ENCODE peak calls at places on chromosomes 5 and 9, in eight cellular contexts. F is choroid plexus epithelial cell, Q is WERI-Rb-1, W is sigmoid colon, G is ovary, U is stomach, Y is PC-9, T is uterus. R is an unnamed sample.

GRCh38 chr9:114626415-114627029 is 15.4 kb downstream of the TMEM268 start:
- DNase-seq in U (no peak), Y (no peak), W (no peak), F (no peak), Q (no peak), T (no peak), G (no peak), R (no peak)

GRCh38 chr9:35179347-35180271 is 17.8 kb downstream of the UNC13B start:
- DNase-seq in F (no peak), G (no peak), Q (no peak), T (no peak), U (no peak), W (no peak), Y (no peak), R (no peak)

GRCh38 chr5:10140195-10140973 is 109.3 kb downstream of the ATPSCKMT start:
- DNase-seq in U (no peak), Y (peak; percentile 34), Q (peak; percentile 56), T (no peak), G (no peak), W (no peak), F (peak; percentile 10), R (no peak)

GRCh38 chr9:129884220-129885017 is 49.2 kb downstream of the USP20 start:
- DNase-seq in G (peak; percentile 82), W (peak; percentile 94), Y (peak; percentile 78), F (peak; percentile 78), T (peak; percentile 84), Q (peak; percentile 98), U (peak; percentile 93), R (peak; percentile 73)

GRCh38 chr5:11563822-11564221 is 340.4 kb downstream of the CTNND2 start:
- DNase-seq in W (no peak), G (no peak), U (no peak), Y (no peak), F (no peak), T (no peak), Q (no peak), R (no peak)

GRCh38 chr5:151267481-151268275 is 14.7 kb downstream of the GM2A start:
- DNase-seq in W (no peak), Y (peak; percentile 10), T (no peak), U (no peak), F (no peak), Q (no peak), G (no peak), R (no peak)

GRCh38 chr5:176892663-176893062 is 6.5 kb downstream of the HK3 start:
- DNase-seq in Q (no peak), U (peak; percentile 3), T (no peak), W (no peak), Y (peak; percentile 3), F (no peak), G (no peak), R (no peak)

GRCh38 chr5:27318701-27319100 is 280.3 kb upstream of the CDH9 start:
- DNase-seq in W (no peak), T (no peak), Y (no peak), Q (no peak), G (no peak), U (no peak), F (no peak), R (no peak)

GRCh38 chr5:168168978-168169696 is 122.3 kb upstream of the WWC1 start:
- DNase-seq in Q (no peak), T (no peak), Y (no peak), F (no peak), W (no peak), G (no peak), U (no peak), R (no peak)

GRCh38 chr5:136631176-136631575 is 265.8 kb upstream of the TRPC7 start:
- DNase-seq in T (no peak), W (no peak), Y (no peak), Q (peak; percentile 80), F (peak; percentile 41), U (no peak), G (no peak), R (no peak)

GRCh38 chr5:156380846-156381245 is 53.9 kb downstream of the SGCD start:
- DNase-seq in T (no peak), Q (no peak), U (no peak), W (peak; percentile 70), F (peak; percentile 40), G (no peak), Y (no peak), R (no peak)

GRCh38 chr9:107325842-107326241 is 42.8 kb downstream of the RAD23B start:
- DNase-seq in U (no peak), G (no peak), F (no peak), W (no peak), T (no peak), Y (no peak), Q (no peak), R (no peak)

GRCh38 chr9:92917176-92917800 is 30.0 kb upstream of the FGD3 start:
- DNase-seq in G (no peak), Y (no peak), U (no peak), W (no peak), T (no peak), F (no peak), Q (no peak), R (no peak)

GRCh38 chr9:127802576-127803443 is at the start of gene FPGS:
- DNase-seq in T (peak; percentile 89), Q (peak; percentile 93), F (peak; percentile 83), G (peak; percentile 86), U (peak; percentile 89), Y (peak; percentile 66), W (peak; percentile 96), R (peak; percentile 61)

GRCh38 chr5:107313921-107314320 is 356.8 kb downstream of the EFNA5 start:
- DNase-seq in F (no peak), Q (no peak), U (no peak), W (no peak), T (no peak), G (no peak), Y (no peak), R (no peak)

GRCh38 chr5:80703747-80704146 is 49.0 kb upstream of the DHFR start:
- DNase-seq in T (no peak), Q (no peak), Y (no peak), W (no peak), G (no peak), U (no peak), F (peak; percentile 48), R (no peak)

GRCh38 chr5:79464695-79465332 is 49.1 kb downstream of the HOMER1 start:
- DNase-seq in Y (no peak), Q (no peak), T (no peak), F (peak; percentile 59), U (no peak), G (no peak), W (no peak), R (no peak)

GRCh38 chr5:163165277-163165676 is 272.1 kb upstream of the CCNG1 start:
- DNase-seq in Q (peak; percentile 7), Y (no peak), W (no peak), F (no peak), T (no peak), G (peak; percentile 5), U (no peak), R (no peak)

GRCh38 chr5:53480474-53481353 is at the start of gene FST:
- DNase-seq in Q (peak; percentile 18), U (peak; percentile 25), G (peak; percentile 31), T (peak; percentile 15), Y (no peak), W (no peak), F (peak; percentile 42), R (peak; percentile 45)

GRCh38 chr9:14466429-14466818 is 152.5 kb upstream of the NFIB start:
- DNase-seq in U (no peak), F (no peak), W (no peak), Y (no peak), Q (no peak), G (no peak), T (no peak), R (no peak)

GRCh38 chr9:30362368-30362767 is 2022.1 kb upstream of the ACO1 start:
- DNase-seq in F (no peak), G (no peak), T (no peak), Q (no peak), Y (no peak), W (no peak), U (no peak), R (no peak)

GRCh38 chr9:129351058-129351641 is 173.1 kb upstream of the IER5L start:
- DNase-seq in G (peak; percentile 61), F (no peak), W (no peak), T (peak; percentile 59), Q (peak; percentile 94), Y (no peak), U (no peak), R (peak; percentile 56)

GRCh38 chr5:132003170-132003744 is 8.2 kb downstream of the ACSL6 start:
- DNase-seq in Q (peak; percentile 32), G (no peak), W (no peak), Y (no peak), T (no peak), F (peak; percentile 33), U (no peak), R (peak; percentile 64)
- TF ChIP-seq CTCF in Q (peak; percentile 25), G (no peak), W (no peak), Y (no peak), T (no peak), F (peak; percentile 41), U (no peak), R (no peak)

DNA sequence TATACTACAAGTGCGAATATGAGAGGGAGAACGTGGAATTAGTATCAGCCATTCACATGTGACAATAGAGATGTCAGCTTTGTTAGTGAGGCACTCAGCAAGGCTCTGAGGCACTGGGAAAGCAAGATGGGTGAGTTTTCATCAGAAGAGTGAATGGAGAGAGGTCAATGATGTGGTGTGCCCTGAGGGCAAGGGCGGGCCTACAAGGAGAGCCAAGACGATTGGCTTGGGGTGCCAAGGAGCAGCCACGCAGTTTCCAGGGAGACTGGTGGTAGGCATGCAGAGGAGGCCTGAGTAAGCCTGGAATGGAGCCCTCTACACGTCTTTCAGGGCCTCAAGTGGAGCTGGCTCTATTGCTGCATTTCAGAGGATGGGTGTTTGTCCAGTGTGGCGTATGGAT is 24.7 kb downstream of the BTF3 start:
- DNase-seq in W (no peak), F (no peak), Y (peak; percentile 50), U (no peak), G (no peak), T (no peak), Q (no peak), R (no peak)
- TF ChIP-seq CTCF in W (no peak), F (no peak), Y (no peak), U (no peak), G (no peak), T (no peak), Q (no peak), R (no peak)

DNA sequence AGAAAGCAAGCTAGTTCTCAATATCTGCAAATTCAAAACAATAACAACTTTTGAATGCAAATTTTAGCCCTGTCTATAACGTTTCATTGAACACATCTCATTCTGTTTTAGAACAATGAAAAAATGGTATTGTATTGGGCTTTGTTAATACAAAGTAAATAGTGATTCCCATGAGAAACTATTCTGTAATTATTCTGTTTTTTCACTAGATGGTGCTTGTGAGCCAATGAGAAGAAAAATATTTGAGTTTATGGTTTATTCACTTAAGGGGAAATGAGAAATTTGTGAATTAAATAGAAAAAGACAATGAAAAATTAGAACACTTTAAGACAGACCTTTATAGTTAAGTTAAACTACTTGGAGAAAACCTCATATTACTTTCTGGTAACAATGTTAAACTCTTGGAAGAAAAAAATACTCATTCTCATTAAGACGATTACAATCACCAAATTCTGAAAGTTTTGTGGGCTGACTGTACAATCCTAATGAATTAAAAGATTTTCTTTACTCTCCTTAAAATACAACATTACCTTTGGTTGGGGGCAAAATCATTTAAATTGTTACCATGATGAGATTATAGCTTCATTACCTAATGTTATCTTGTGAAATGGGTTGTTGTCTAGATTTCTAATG is 127.0 kb downstream of the NNT start:
- DNase-seq in T (no peak), F (peak; percentile 55), Y (no peak), U (no peak), Q (no peak), W (no peak), G (no peak), R (no peak)
- TF ChIP-seq CTCF in T (peak; percentile 38), F (peak; percentile 54), Y (peak; percentile 90), U (peak; percentile 54), Q (no peak), W (peak; percentile 51), G (no peak), R (peak; percentile 83)

GRCh38 chr5:159441441-159441840 is 111.2 kb upstream of the IL12B start:
- DNase-seq in T (no peak), Q (peak; percentile 32), Y (no peak), U (no peak), F (no peak), W (no peak), G (no peak), R (peak; percentile 4)
- TF ChIP-seq CTCF in T (no peak), Q (peak; percentile 39), Y (peak; percentile 60), U (no peak), F (peak; percentile 39), W (no peak), G (no peak), R (peak; percentile 43)

R was measured in neural crest cell.